ENCODE peak calls at places on chromosomes 4 and X, in seven cellular contexts. S is iPS DF 19.7; I is HT-29; N is cardiac muscle cell; W is colonic mucosa; B is natural killer cell treated with Interleukin-12 subunit alpha and Interleukin-12 subunit beta and Interleukin-15 and Interleukin-18, amount 100 ng/mL, for 72 hours; G is BJ. M is an unnamed sample.

GRCh38 chrX:27918799-27919198 is 62.5 kb downstream of the DCAF8L1 start:
- DNase-seq in N (peak), B (no peak), S (no peak), G (no peak), I (peak), W (peak), M (no peak)

GRCh38 chr4:52069566-52069965 is 18.5 kb downstream of the SPATA18 start:
- DNase-seq in G (no peak), B (no peak), S (no peak), W (no peak), I (no peak), N (no peak), M (no peak)

GRCh38 chr4:174633399-174633798 is 111.1 kb upstream of the HPGD start:
- DNase-seq in W (no peak), G (no peak), I (no peak), N (no peak), B (no peak), S (no peak), M (no peak)

GRCh38 chrX:1658083-1658463 is 43.2 kb downstream of the ASMT start:
- DNase-seq in G (no peak), I (no peak), N (peak), S (no peak), W (no peak), B (no peak), M (no peak)

GRCh38 chrX:132118361-132118760 is 9.5 kb downstream of the FRMD7 start:
- DNase-seq in G (no peak), S (no peak), W (no peak), B (no peak), I (no peak), N (no peak), M (no peak)

GRCh38 chr4:142845293-142846070 is 619 bp downstream of the INPP4B start:
- DNase-seq in N (peak), S (no peak), W (peak), I (no peak), G (no peak), B (no peak), M (peak)

GRCh38 chrX:150486011-150486410 is 82.4 kb upstream of the MTM1 start:
- DNase-seq in W (peak), S (no peak), I (peak), N (peak), B (no peak), G (no peak), M (peak)

GRCh38 chr4:24054910-24055309 is 165.1 kb upstream of the PPARGC1A start:
- DNase-seq in B (no peak), W (no peak), S (no peak), I (no peak), G (no peak), N (no peak), M (no peak)

GRCh38 chrX:13697440-13697839 is 8.5 kb downstream of the RAB9A start:
- DNase-seq in I (no peak), S (no peak), B (no peak), W (no peak), N (no peak), G (no peak), M (no peak)

GRCh38 chr4:1381181-1381621 is 25.0 kb downstream of the NKX1-1 start:
- DNase-seq in G (no peak), S (no peak), I (no peak), N (no peak), W (no peak), B (peak), M (peak)

GRCh38 chr4:110793381-110793801 is 170.5 kb upstream of the PITX2 start:
- DNase-seq in N (peak), W (no peak), B (no peak), I (no peak), G (no peak), S (no peak), M (no peak)

GRCh38 chr4:170388255-170388654 is 298.5 kb upstream of the AADAT start:
- DNase-seq in G (peak), B (no peak), W (no peak), I (no peak), S (no peak), N (no peak), M (no peak)

GRCh38 chr4:158314756-158315487 is 104.6 kb downstream of the TMEM144 start:
- DNase-seq in G (peak), S (no peak), N (no peak), B (no peak), W (no peak), I (no peak), M (no peak)